ENCODE peak calls at places on chromosomes 16 and 17, in five cellular contexts. K, R, L, Q and G are unnamed samples.
A peak's percentile ranks its signal among the peaks of the same experiment; 100 is the strongest.

GRCh38 chr16:3027488-3027795 is 3.6 kb downstream of the THOC6 start:
- DNase-seq in R (no peak), K (no peak), L (no peak), Q (no peak), G (no peak)

GRCh38 chr17:74288785-74289184 is 14.8 kb downstream of the DNAI2 start:
- DNase-seq in R (no peak), L (no peak), Q (no peak), K (no peak), G (no peak)

GRCh38 chr17:38512473-38513058 is 84.3 kb downstream of the ARHGAP23 start:
- DNase-seq in K (no peak), Q (no peak), L (no peak), R (no peak), G (no peak)

GRCh38 chr17:38617074-38617860 is 11.5 kb upstream of the SRCIN1 start:
- DNase-seq in L (no peak), R (no peak), K (no peak), Q (no peak), G (no peak)

GRCh38 chr16:70437582-70438324 is 1.1 kb downstream of the ST3GAL2 start:
- DNase-seq in L (no peak), R (peak; percentile 69), K (no peak), Q (no peak), G (no peak)

GRCh38 chr17:70405492-70406220 is 236.3 kb downstream of the KCNJ2 start:
- DNase-seq in L (no peak), Q (no peak), K (peak; percentile 71), R (peak; percentile 97), G (no peak)

GRCh38 chr17:62083651-62084050 is 18.6 kb upstream of the MED13 start:
- DNase-seq in Q (no peak), K (no peak), R (no peak), L (no peak), G (no peak)

GRCh38 chr17:47265983-47266541 is 12.4 kb downstream of the ITGB3 start:
- DNase-seq in R (peak; percentile 71), L (peak; percentile 86), K (no peak), Q (peak; percentile 48), G (no peak)

GRCh38 chr16:88921603-88921995 is 55.1 kb upstream of the PABPN1L start:
- DNase-seq in K (no peak), L (no peak), R (no peak), Q (no peak), G (no peak)

GRCh38 chr16:75424096-75424762 is 9.1 kb downstream of the CFDP1 start:
- DNase-seq in Q (peak; percentile 78), R (no peak), K (no peak), L (no peak), G (no peak)

GRCh38 chr16:50448522-50448921 is 79.7 kb upstream of the BRD7 start:
- DNase-seq in Q (peak; percentile 31), L (no peak), K (no peak), R (no peak), G (peak; percentile 63)

GRCh38 chr17:13931752-13932477 is 137.4 kb upstream of the COX10 start:
- DNase-seq in R (peak; percentile 3), K (no peak), L (no peak), Q (no peak), G (no peak)

GRCh38 chr17:75428775-75429469 is 23.4 kb upstream of the GRB2 start:
- DNase-seq in R (peak; percentile 92), K (peak; percentile 91), Q (peak; percentile 67), L (no peak), G (no peak)

GRCh38 chr16:81625544-81626152 is 153.4 kb upstream of the PLCG2 start:
- DNase-seq in R (peak; percentile 43), Q (no peak), L (no peak), K (no peak), G (no peak)

GRCh38 chr17:57538730-57539456 is 206.2 kb downstream of the CCDC182 start:
- DNase-seq in Q (no peak), K (no peak), R (no peak), L (no peak), G (no peak)

GRCh38 chr16:19522369-19523159 is 666 bp upstream of the GDE1 start:
- DNase-seq in K (no peak), R (no peak), Q (no peak), L (no peak), G (no peak)

GRCh38 chr17:20256144-20256543 is 211.2 kb downstream of the LGALS9B start:
- DNase-seq in Q (no peak), L (no peak), R (no peak), K (no peak), G (no peak)

GRCh38 chr17:20257008-20257407 is 210.3 kb downstream of the LGALS9B start:
- DNase-seq in R (no peak), L (no peak), Q (no peak), K (no peak), G (no peak)

DNA sequence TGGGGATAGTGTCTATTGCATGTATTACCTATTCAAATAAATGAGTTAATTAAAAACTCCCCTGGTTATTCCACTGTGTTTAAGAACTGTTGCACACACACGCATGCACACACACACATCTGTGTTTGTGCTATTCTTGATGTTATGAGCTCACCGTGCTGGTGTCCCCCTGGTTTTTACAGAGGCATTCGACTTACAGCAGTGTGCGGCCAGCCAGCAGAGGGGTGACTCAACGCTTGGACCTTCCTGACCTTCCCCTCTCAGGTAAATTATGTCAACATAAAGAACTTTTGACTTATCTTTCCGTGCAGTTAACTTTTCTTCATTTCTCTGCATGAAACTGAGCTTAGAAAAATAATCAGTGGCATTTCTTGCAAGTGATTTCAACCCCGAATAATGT is 214.0 kb downstream of the LGALS9B start:
- DNase-seq in R (peak; percentile 59), K (no peak), Q (no peak), L (no peak), G (no peak)
- TF ChIP-seq MAFK in R (no peak), K (no peak), Q (no peak), L (no peak), G (no peak)

GRCh38 chr17:37339321-37339720 is 36.5 kb upstream of the C17orf78 start:
- DNase-seq in L (no peak), Q (no peak), R (no peak), K (no peak), G (no peak)
- TF ChIP-seq MAFK in L (no peak), Q (no peak), R (no peak), K (no peak), G (no peak)

DNA sequence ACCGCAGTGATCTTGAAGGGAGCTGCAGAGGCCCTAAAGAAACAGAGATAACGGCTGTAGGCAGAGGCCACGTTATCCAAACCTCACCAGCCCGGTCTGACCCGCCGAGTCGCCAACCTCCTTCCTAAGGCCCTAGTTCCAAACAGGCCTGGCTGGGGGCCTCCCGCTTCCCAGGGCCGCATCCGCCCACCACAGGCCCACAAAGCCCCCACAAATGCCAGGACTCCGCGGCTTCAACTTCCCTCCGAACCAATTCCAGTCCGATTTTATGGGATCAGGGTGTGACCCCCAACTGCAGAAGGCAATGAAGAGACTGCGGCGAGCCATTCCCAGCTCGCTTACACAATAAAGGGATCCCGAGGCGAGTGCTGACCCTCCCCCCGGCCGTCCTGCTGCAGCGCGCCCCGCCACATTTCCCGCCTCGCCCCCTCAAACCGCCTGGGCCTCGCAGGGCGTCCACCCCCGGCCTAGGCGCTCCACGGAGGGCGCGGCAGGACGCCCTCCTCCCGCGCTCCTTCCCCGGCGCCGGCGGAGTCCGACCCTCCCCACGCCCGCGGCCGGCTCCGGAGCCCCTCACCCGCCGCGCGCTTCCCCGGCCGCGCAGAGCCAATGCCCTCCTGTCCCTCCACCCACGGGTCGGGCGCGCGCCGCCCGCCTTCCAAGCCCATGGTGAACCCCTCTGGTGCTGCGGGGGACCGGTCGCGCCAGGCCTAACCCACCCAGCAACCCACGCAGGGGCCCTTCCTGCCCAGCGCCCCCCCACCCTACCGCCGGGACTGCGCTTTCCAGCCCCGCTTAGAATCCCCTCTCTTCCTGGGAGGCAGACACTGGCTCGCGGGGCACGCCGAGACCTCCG is 926 bp downstream of the MYH10 start:
- DNase-seq in K (peak; percentile 28), L (peak; percentile 69), Q (no peak), R (no peak), G (no peak)
- TF ChIP-seq MAFK in K (no peak), L (no peak), Q (no peak), R (no peak), G (no peak)

DNA sequence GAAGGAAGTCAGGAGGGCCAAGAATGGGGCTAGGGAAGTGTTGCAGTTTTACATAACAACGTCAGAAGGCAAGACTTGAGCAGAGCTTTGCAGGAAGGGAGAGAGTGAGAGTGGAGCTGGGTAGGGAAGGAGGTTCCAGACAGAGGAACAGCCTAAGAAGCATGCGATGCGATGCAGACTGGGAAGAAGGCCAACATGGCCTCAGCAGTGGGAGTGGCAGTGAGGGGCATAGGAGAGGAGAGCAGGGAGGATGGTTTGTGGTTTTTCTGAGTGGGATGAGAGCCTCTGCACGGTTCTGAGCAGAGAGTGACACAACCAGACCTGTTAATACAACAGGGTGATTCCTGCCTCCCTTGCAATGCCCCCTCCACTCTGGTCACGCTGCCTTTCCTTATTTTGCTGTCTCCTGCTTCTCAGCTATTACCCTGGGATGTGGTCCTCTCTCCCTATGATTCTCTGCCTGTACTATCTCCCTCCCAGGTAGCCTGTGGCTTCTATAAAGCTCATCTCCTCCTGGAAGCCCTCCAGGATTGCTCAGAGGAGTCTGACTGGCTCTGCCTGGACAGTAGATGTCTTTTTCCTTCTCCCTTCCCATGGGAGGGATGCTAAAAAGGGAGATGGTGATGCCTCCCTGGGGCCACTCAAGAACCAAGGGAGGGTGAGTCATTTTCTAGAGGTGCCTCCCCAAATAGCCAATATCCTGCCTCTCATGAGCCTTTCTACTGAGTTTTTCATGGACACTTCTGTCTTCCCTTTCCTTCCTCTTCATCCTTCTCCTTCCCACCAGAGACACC is 38.7 kb upstream of the NGFR start:
- DNase-seq in K (no peak), R (peak; percentile 89), Q (no peak), L (no peak), G (no peak)
- TF ChIP-seq MAFK in K (no peak), R (no peak), Q (no peak), L (no peak), G (no peak)

GRCh38 chr16:30407794-30408534 is 558 bp downstream of the ZNF771 start:
- DNase-seq in Q (no peak), K (no peak), L (peak; percentile 67), R (no peak), G (no peak)
- TF ChIP-seq MAFK in Q (no peak), K (no peak), L (no peak), R (no peak), G (no peak)